ENCODE peak calls at places on chromosome 15, in eight cellular contexts. N is tibial artery, Q is heart left ventricle, E is transverse colon, X is sigmoid colon, V is hepatocyte, G is upper lobe of right lung, R is uterus. F is an unnamed sample.

GRCh38 chr15:85689729-85690128 is 105.0 kb downstream of the KLHL25 start:
- DNase-seq in R (no peak), G (no peak), E (peak; percentile 56), X (no peak), N (no peak), Q (no peak), V (peak; percentile 58), F (no peak)

GRCh38 chr15:31359722-31360111 is 33.1 kb downstream of the KLF13 start:
- DNase-seq in N (no peak), V (no peak), E (peak; percentile 54), X (no peak), G (peak; percentile 65), R (no peak), Q (no peak), F (no peak)

GRCh38 chr15:76169792-76170425 is 110.1 kb downstream of the TMEM266 start:
- DNase-seq in N (no peak), X (no peak), R (no peak), Q (no peak), G (no peak), V (no peak), E (no peak), F (no peak)

GRCh38 chr15:25248583-25249235 is 190.1 kb downstream of the UBE3A start:
- DNase-seq in G (peak; percentile 54), E (peak; percentile 2), V (no peak), R (peak; percentile 5), X (peak; percentile 59), N (peak; percentile 61), Q (peak; percentile 29), F (peak; percentile 58)

GRCh38 chr15:31803388-31803884 is 226.9 kb upstream of the CHRNA7 start:
- DNase-seq in R (no peak), N (no peak), G (no peak), V (no peak), Q (no peak), E (no peak), X (no peak), F (no peak)

GRCh38 chr15:30990451-30991300 is 752 bp downstream of the MTMR10 start:
- DNase-seq in Q (no peak), V (no peak), G (no peak), E (peak; percentile 33), X (no peak), N (no peak), R (no peak), F (no peak)

GRCh38 chr15:42285042-42285441 is 11.8 kb upstream of the TMEM87A start:
- DNase-seq in E (no peak), V (no peak), G (no peak), Q (no peak), X (no peak), N (no peak), R (no peak), F (no peak)

GRCh38 chr15:22878103-22878502 is 39.6 kb downstream of the NIPA2 start:
- DNase-seq in Q (no peak), V (no peak), R (no peak), X (no peak), G (no peak), N (no peak), E (no peak), F (no peak)

GRCh38 chr15:73647259-73648026 is 14.3 kb upstream of the NPTN start:
- DNase-seq in R (no peak), V (peak; percentile 25), E (no peak), Q (no peak), X (no peak), G (no peak), N (no peak), F (no peak)

GRCh38 chr15:45948226-45948625 is 313.4 kb downstream of the SQOR start:
- DNase-seq in Q (no peak), G (no peak), R (no peak), N (no peak), X (no peak), E (no peak), V (no peak), F (no peak)

GRCh38 chr15:69319384-69320375 is 21.0 kb downstream of the PAQR5 start:
- DNase-seq in Q (no peak), E (no peak), X (no peak), G (no peak), V (no peak), N (no peak), R (no peak), F (no peak)

GRCh38 chr15:87368511-87368910 is 888.0 kb downstream of the NTRK3 start:
- DNase-seq in R (no peak), Q (no peak), G (no peak), X (no peak), V (no peak), E (no peak), N (no peak), F (no peak)

GRCh38 chr15:67168694-67169093 is 85.8 kb downstream of the AAGAB start:
- DNase-seq in V (no peak), E (no peak), N (peak; percentile 42), Q (no peak), G (no peak), X (no peak), R (no peak), F (no peak)

GRCh38 chr15:25971053-25971452 is 107.9 kb upstream of the ATP10A start:
- DNase-seq in N (no peak), G (no peak), V (no peak), E (no peak), Q (no peak), R (no peak), X (no peak), F (no peak)

GRCh38 chr15:91787198-91787597 is 66.3 kb upstream of the SLCO3A1 start:
- DNase-seq in R (no peak), N (no peak), X (no peak), E (no peak), G (no peak), Q (no peak), V (no peak), F (no peak)

GRCh38 chr15:64828985-64829384 is 3.5 kb upstream of the PIF1 start:
- DNase-seq in N (no peak), G (no peak), X (no peak), V (no peak), R (no peak), Q (no peak), E (no peak), F (no peak)

GRCh38 chr15:56693761-56694160 is 39.5 kb downstream of the ZNF280D start:
- DNase-seq in V (no peak), E (no peak), X (no peak), N (no peak), G (no peak), Q (no peak), R (no peak), F (no peak)

GRCh38 chr15:67091073-67091965 is 25.9 kb downstream of the SMAD3 start:
- DNase-seq in R (peak; percentile 71), N (no peak), X (peak; percentile 79), G (no peak), V (peak; percentile 73), E (peak; percentile 72), Q (peak; percentile 83), F (no peak)

GRCh38 chr15:31396881-31397560 is 70.4 kb downstream of the KLF13 start:
- DNase-seq in G (peak; percentile 96), V (peak; percentile 91), Q (peak; percentile 95), E (peak; percentile 97), X (peak; percentile 94), N (peak; percentile 98), R (peak; percentile 81), F (peak; percentile 97)

GRCh38 chr15:78455749-78456148 is 17.7 kb downstream of the IREB2 start:
- DNase-seq in E (no peak), Q (peak; percentile 59), N (no peak), G (no peak), R (no peak), V (peak; percentile 34), X (no peak), F (no peak)

GRCh38 chr15:78457101-78457500 is 19.1 kb downstream of the IREB2 start:
- DNase-seq in X (no peak), V (no peak), N (no peak), E (no peak), G (no peak), Q (no peak), R (no peak), F (no peak)

GRCh38 chr15:78456391-78456790 is 18.4 kb downstream of the IREB2 start:
- DNase-seq in E (no peak), X (no peak), G (no peak), Q (no peak), R (no peak), V (no peak), N (no peak), F (no peak)

GRCh38 chr15:78460737-78461136 is 22.7 kb downstream of the IREB2 start:
- DNase-seq in N (no peak), R (no peak), E (no peak), Q (no peak), V (no peak), X (no peak), G (no peak), F (no peak)

GRCh38 chr15:78461171-78461881 is 23.3 kb downstream of the IREB2 start:
- DNase-seq in N (no peak), R (no peak), E (no peak), Q (no peak), V (no peak), G (no peak), X (no peak), F (no peak)
- H3K27ac ChIP-seq in N (no peak overlapping the region), R (no peak overlapping the region), E (peak overlapping the region; percentile 19), Q (no peak overlapping the region), V (peak overlapping the region; percentile 5), G (no peak overlapping the region), X (peak overlapping the region; percentile 44), F (no peak overlapping the region)

GRCh38 chr15:66085128-66085527 is 168.4 kb downstream of the MEGF11 start:
- DNase-seq in E (no peak), R (no peak), V (no peak), N (no peak), G (no peak), Q (no peak), X (peak; percentile 22), F (no peak)
- TF ChIP-seq CTCF in E (no peak), R (no peak), V (peak; percentile 5), N (no peak), G (no peak), Q (no peak), X (no peak), F (no peak)

GRCh38 chr15:39699531-39700110 is 83.0 kb downstream of the FSIP1 start:
- DNase-seq in R (no peak), N (no peak), G (no peak), V (no peak), Q (no peak), E (no peak), X (no peak), F (no peak)

GRCh38 chr15:39704235-39704634 is 78.4 kb downstream of the FSIP1 start:
- DNase-seq in G (no peak), Q (no peak), N (no peak), E (no peak), R (no peak), X (no peak), V (no peak), F (no peak)

GRCh38 chr15:39701988-39702387 is 80.7 kb downstream of the FSIP1 start:
- DNase-seq in G (no peak), N (no peak), R (no peak), X (no peak), E (no peak), Q (no peak), V (no peak), F (no peak)

GRCh38 chr15:39698444-39699390 is 83.9 kb downstream of the FSIP1 start:
- DNase-seq in V (peak; percentile 23), E (no peak), N (no peak), Q (no peak), R (no peak), X (no peak), G (no peak), F (no peak)

GRCh38 chr15:39700301-39700700 is 82.3 kb downstream of the FSIP1 start:
- DNase-seq in X (no peak), R (no peak), E (no peak), G (no peak), Q (no peak), V (no peak), N (no peak), F (no peak)
- H3K27ac ChIP-seq in X (no peak overlapping the region), R (no peak overlapping the region), E (no peak overlapping the region), G (no peak overlapping the region), Q (no peak overlapping the region), V (no peak overlapping the region), N (no peak overlapping the region), F (no peak overlapping the region)

GRCh38 chr15:101017041-101017754 is 98.0 kb downstream of the LRRK1 start:
- DNase-seq in X (peak; percentile 56), E (peak; percentile 5), Q (no peak), N (no peak), R (no peak), G (no peak), V (no peak), F (peak; percentile 62)
- TF ChIP-seq CTCF in X (no peak), E (no peak), Q (no peak), N (no peak), R (no peak), G (no peak), V (peak; percentile 21), F (no peak)